ENCODE peak calls at places on chromosomes 2 and 18, in ten cellular contexts. G is GM13977, P is ascending aorta, S is HFFc6, L is GM20000, U is hepatocyte, R is left lung, H is brain microvascular endothelial cell, Z is psoas muscle, V is adrenal gland. W is an unnamed sample.

GRCh38 chr2:172839446-172839845 is 103.8 kb downstream of the RAPGEF4 start:
- DNase-seq in G (no peak), P (no peak), S (no peak), L (no peak), U (no peak), R (no peak), H (no peak), Z (no peak), V (no peak), W (no peak)

GRCh38 chr2:160376576-160376975 is 117.0 kb downstream of the RBMS1 start:
- DNase-seq in G (no peak), P (no peak), S (peak), L (no peak), U (no peak), R (no peak), H (peak), Z (no peak), V (no peak), W (no peak)

GRCh38 chr2:159773426-159773825 is 24.6 kb downstream of the CD302 start:
- DNase-seq in G (no peak), P (no peak), S (no peak), L (no peak), U (no peak), R (no peak), H (peak), Z (no peak), V (no peak), W (no peak)

GRCh38 chr18:26549486-26550435 is 1.4 kb upstream of the KCTD1 start:
- DNase-seq in G (peak), P (no peak), S (peak), L (peak), U (peak), R (peak), H (no peak), Z (peak), V (peak), W (peak)

GRCh38 chr2:71742953-71743601 is 289.7 kb downstream of the DYSF start:
- DNase-seq in G (no peak), P (peak), S (peak), L (no peak), U (peak), R (peak), H (peak), Z (peak), V (peak), W (peak)

GRCh38 chr2:119178811-119179601 is 20.5 kb upstream of the C1QL2 start:
- DNase-seq in G (no peak), P (no peak), S (peak), L (no peak), U (no peak), R (peak), H (no peak), Z (no peak), V (no peak), W (no peak)

GRCh38 chr2:128835342-128835855 is 516.7 kb upstream of the HS6ST1 start:
- DNase-seq in G (no peak), P (no peak), S (no peak), L (no peak), U (no peak), R (no peak), H (no peak), Z (no peak), V (no peak), W (no peak)

GRCh38 chr2:236776695-236777251 is 207.1 kb downstream of the ACKR3 start:
- DNase-seq in G (no peak), P (peak), S (peak), L (no peak), U (no peak), R (no peak), H (peak), Z (no peak), V (no peak), W (no peak)

GRCh38 chr2:172555272-172555521 is 693 bp upstream of the PDK1 start:
- DNase-seq in G (no peak), P (no peak), S (no peak), L (no peak), U (no peak), R (no peak), H (no peak), Z (no peak), V (no peak), W (no peak)

GRCh38 chr2:24785704-24786321 is 7.4 kb downstream of the PTRHD1 start:
- DNase-seq in G (no peak), P (no peak), S (no peak), L (peak), U (no peak), R (peak), H (no peak), Z (no peak), V (no peak), W (no peak)

GRCh38 chr2:128440666-128441340 is 122.1 kb upstream of the HS6ST1 start:
- DNase-seq in G (no peak), P (no peak), S (no peak), L (no peak), U (no peak), R (peak), H (no peak), Z (no peak), V (no peak), W (peak)

GRCh38 chr2:225010804-225011203 is 31.5 kb downstream of the DOCK10 start:
- DNase-seq in G (no peak), P (no peak), S (peak), L (no peak), U (no peak), R (no peak), H (peak), Z (no peak), V (peak), W (no peak)

GRCh38 chr2:64854773-64855237 is 134.4 kb upstream of the SLC1A4 start:
- DNase-seq in G (no peak), P (no peak), S (no peak), L (no peak), U (no peak), R (peak), H (peak), Z (peak), V (peak), W (peak)

GRCh38 chr2:217325251-217325650 is 465.4 kb upstream of the TNP1 start:
- DNase-seq in G (no peak), P (no peak), S (no peak), L (no peak), U (peak), R (no peak), H (no peak), Z (no peak), V (no peak), W (no peak)

GRCh38 chr2:43806719-43807031 is 32.0 kb downstream of the ABCG5 start:
- DNase-seq in G (no peak), P (no peak), S (no peak), L (no peak), U (no peak), R (no peak), H (no peak), Z (no peak), V (no peak), W (no peak)

GRCh38 chr2:42364653-42365052 is 3.6 kb upstream of the COX7A2L start:
- DNase-seq in G (no peak), P (no peak), S (no peak), L (no peak), U (no peak), R (no peak), H (no peak), Z (no peak), V (no peak), W (no peak)

GRCh38 chr2:203328735-203329549 is 748 bp downstream of the ABI2 start:
- DNase-seq in G (no peak), P (no peak), S (peak), L (peak), U (peak), R (peak), H (peak), Z (peak), V (peak), W (no peak)

GRCh38 chr2:196601430-196602306 is 37.8 kb upstream of the CCDC150 start:
- DNase-seq in G (no peak), P (peak), S (peak), L (no peak), U (peak), R (no peak), H (peak), Z (peak), V (peak), W (peak)

GRCh38 chr2:201642579-201643215 is 606 bp downstream of the TMEM237 start:
- DNase-seq in G (peak), P (peak), S (peak), L (peak), U (peak), R (peak), H (peak), Z (peak), V (peak), W (peak)

GRCh38 chr2:46335404-46335965 is 38.3 kb downstream of the EPAS1 start:
- DNase-seq in G (no peak), P (no peak), S (peak), L (no peak), U (peak), R (peak), H (peak), Z (peak), V (no peak), W (no peak)

GRCh38 chr2:30527859-30528258 is 80.8 kb downstream of the LCLAT1 start:
- DNase-seq in G (no peak), P (no peak), S (no peak), L (no peak), U (no peak), R (no peak), H (no peak), Z (no peak), V (no peak), W (no peak)

GRCh38 chr2:79511320-79511951 is 1.4 kb upstream of the CTNNA2 start:
- DNase-seq in G (no peak), P (no peak), S (no peak), L (peak), U (peak), R (no peak), H (no peak), Z (no peak), V (peak), W (no peak)

GRCh38 chr2:1633092-1633721 is 111.1 kb downstream of the PXDN start:
- DNase-seq in G (no peak), P (no peak), S (no peak), L (no peak), U (peak), R (no peak), H (no peak), Z (no peak), V (no peak), W (no peak)

GRCh38 chr2:7915302-7916200 is 766.3 kb upstream of the ID2 start:
- DNase-seq in G (no peak), P (no peak), S (no peak), L (no peak), U (peak), R (no peak), H (no peak), Z (no peak), V (no peak), W (no peak)

GRCh38 chr2:47008381-47009280 is 93.0 kb upstream of the MCFD2 start:
- DNase-seq in G (no peak), P (no peak), S (peak), L (no peak), U (peak), R (no peak), H (peak), Z (peak), V (peak), W (no peak)

GRCh38 chr2:96251721-96252292 is 14.0 kb downstream of the TMEM127 start:
- DNase-seq in G (peak), P (peak), S (peak), L (no peak), U (peak), R (peak), H (peak), Z (peak), V (peak), W (no peak)

GRCh38 chr2:159605441-159606178 is 10.7 kb downstream of the BAZ2B start:
- DNase-seq in G (no peak), P (no peak), S (no peak), L (no peak), U (no peak), R (no peak), H (no peak), Z (no peak), V (no peak), W (no peak)

GRCh38 chr18:31510319-31510718 is 12.3 kb downstream of the DSG2 start:
- DNase-seq in G (no peak), P (no peak), S (no peak), L (no peak), U (peak), R (no peak), H (no peak), Z (no peak), V (no peak), W (no peak)

GRCh38 chr18:31509571-31509970 is 11.6 kb downstream of the DSG2 start:
- DNase-seq in G (no peak), P (no peak), S (no peak), L (no peak), U (no peak), R (no peak), H (no peak), Z (no peak), V (no peak), W (no peak)

GRCh38 chr18:31513189-31513907 is 15.4 kb downstream of the DSG2 start:
- DNase-seq in G (no peak), P (no peak), S (no peak), L (no peak), U (peak), R (no peak), H (peak), Z (no peak), V (no peak), W (no peak)

GRCh38 chr18:31512203-31512764 is 14.3 kb downstream of the DSG2 start:
- DNase-seq in G (no peak), P (no peak), S (no peak), L (no peak), U (peak), R (no peak), H (peak), Z (no peak), V (no peak), W (no peak)

DNA sequence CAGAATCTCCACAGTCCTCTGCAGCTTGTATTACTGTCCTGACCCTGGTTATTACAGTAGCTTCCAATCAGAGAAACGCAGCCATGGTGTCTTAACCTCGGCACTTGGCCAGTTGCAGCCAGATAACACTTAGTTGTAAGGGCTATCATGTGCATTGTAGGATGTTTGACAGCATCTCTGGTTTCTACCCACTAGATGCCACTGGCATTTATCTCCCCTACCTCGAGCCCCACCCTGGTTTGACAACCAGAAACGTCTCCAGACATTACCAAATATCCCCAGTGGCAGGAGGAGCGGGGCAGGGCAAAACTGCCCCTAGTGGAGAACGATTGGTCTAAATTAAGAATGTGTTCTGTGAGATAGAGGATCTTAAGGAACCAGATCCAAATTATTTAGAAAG is 13.1 kb downstream of the DSG2 start:
- DNase-seq in G (no peak), P (no peak), S (no peak), L (no peak), U (no peak), R (no peak), H (no peak), Z (no peak), V (no peak), W (no peak)
- TF ChIP-seq CTCF in G (peak), P (no peak), S (no peak), L (no peak), U (no peak), R (no peak), H (peak), Z (no peak), V (no peak), W (no peak)

GRCh38 chr2:208254871-208255556 is at the start of gene IDH1:
- DNase-seq in G (peak), P (peak), S (peak), L (peak), U (peak), R (peak), H (peak), Z (peak), V (peak), W (peak)

GRCh38 chr2:208253518-208254117 is 1.3 kb downstream of the IDH1 start:
- DNase-seq in G (peak), P (no peak), S (no peak), L (no peak), U (no peak), R (no peak), H (no peak), Z (no peak), V (no peak), W (no peak)

GRCh38 chr2:208254118-208254870 is 577 bp downstream of the IDH1 start:
- DNase-seq in G (peak), P (no peak), S (peak), L (peak), U (peak), R (peak), H (peak), Z (peak), V (peak), W (peak)

GRCh38 chr2:208256192-208256782 is 1.4 kb upstream of the IDH1 start:
- DNase-seq in G (no peak), P (no peak), S (no peak), L (peak), U (peak), R (no peak), H (no peak), Z (no peak), V (no peak), W (no peak)

DNA sequence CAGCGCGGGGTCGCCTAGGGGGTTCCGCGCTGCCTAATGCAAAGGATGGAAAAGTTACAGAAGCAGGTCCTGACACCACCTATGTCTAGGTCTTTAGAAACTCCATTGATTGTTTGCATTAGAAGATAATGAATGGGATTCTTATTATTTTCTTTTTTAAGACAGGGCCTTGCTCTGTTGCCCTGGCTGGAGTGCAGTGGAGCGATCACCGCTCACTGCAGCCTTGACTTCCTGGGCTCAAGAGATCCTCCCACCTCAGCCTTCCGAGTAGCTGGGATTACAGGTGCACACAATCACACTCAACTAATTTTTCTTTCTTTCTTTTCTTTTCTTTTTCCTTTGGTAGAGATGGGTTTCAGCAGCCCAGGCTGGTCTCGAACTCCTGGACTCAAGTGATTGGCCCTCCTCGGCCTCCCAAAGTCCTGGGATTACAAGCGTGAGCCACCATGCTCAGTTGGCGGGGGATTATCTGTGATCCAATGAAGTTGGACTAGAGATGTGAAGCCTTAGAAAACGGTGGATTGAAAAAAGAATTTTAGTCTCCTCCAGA is 761 bp upstream of the IDH1 start:
- DNase-seq in G (no peak), P (no peak), S (no peak), L (no peak), U (no peak), R (no peak), H (no peak), Z (no peak), V (no peak), W (no peak)
- TF ChIP-seq CTCF in G (no peak), P (no peak), S (peak), L (no peak), U (no peak), R (no peak), H (no peak), Z (no peak), V (no peak), W (no peak)

GRCh38 chr2:28567076-28567471 is 71.2 kb downstream of the PLB1 start:
- DNase-seq in G (peak), P (no peak), S (no peak), L (peak), U (peak), R (peak), H (no peak), Z (no peak), V (peak), W (no peak)
- TF ChIP-seq CTCF in G (no peak), P (no peak), S (no peak), L (no peak), U (no peak), R (no peak), H (no peak), Z (no peak), V (no peak), W (no peak)

DNA sequence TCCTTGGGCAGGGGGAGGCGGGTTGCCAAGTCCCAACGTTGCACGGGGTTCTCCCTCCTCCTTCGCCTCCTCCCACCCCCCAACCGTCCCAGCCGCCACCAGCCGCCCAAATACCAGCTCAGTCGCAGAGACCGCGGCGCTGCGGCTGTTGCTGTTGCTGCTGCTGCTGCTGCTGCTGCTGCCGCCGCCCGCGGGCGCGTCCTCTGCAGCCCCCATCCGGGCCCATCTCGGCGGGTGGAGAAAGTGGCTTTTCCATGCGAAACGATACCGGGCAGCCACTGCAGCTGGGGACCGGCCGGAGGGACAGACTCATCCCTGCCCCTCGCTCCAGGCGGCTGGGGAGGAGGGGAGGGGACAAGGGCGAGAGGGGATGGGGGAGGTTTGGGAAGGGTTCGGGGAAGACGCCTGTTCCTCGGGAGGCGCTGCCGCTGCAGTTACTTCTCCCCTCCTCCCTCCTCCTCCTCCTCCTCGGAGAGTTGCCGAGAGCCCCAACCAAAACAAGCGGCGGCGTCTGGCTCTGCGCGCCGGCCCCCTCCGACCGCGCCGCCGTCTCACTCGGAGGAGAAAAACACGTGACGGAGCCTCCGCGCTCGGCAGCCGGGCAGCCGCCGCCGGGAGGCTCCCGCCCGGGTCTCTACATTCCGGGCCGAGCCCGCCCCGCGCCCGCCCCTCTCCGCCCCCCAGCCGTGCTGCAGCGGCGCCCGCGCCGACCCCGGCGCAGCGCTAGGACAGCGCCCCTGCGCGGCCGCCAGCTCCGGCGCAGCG is at the start of gene IRS1:
- DNase-seq in G (peak), P (no peak), S (peak), L (peak), U (peak), R (peak), H (peak), Z (peak), V (peak), W (peak)
- TF ChIP-seq CTCF in G (peak), P (no peak), S (no peak), L (no peak), U (no peak), R (no peak), H (peak), Z (peak), V (no peak), W (no peak)

GRCh38 chr2:193502363-193503035 is 1307.8 kb upstream of the TMEFF2 start:
- DNase-seq in G (no peak), P (no peak), S (no peak), L (peak), U (peak), R (no peak), H (no peak), Z (no peak), V (no peak), W (no peak)
- TF ChIP-seq CTCF in G (no peak), P (no peak), S (no peak), L (peak), U (peak), R (no peak), H (no peak), Z (no peak), V (no peak), W (no peak)

GRCh38 chr18:59140287-59140885 is 702 bp downstream of the SEC11C start:
- DNase-seq in G (no peak), P (no peak), S (peak), L (peak), U (peak), R (no peak), H (peak), Z (no peak), V (peak), W (no peak)
- TF ChIP-seq CTCF in G (no peak), P (no peak), S (no peak), L (no peak), U (no peak), R (no peak), H (no peak), Z (no peak), V (no peak), W (no peak)

GRCh38 chr18:1663879-1664705 is 759.4 kb downstream of the ADCYAP1 start:
- DNase-seq in G (peak), P (no peak), S (no peak), L (peak), U (peak), R (peak), H (peak), Z (peak), V (peak), W (peak)
- TF ChIP-seq CTCF in G (peak), P (no peak), S (peak), L (peak), U (peak), R (peak), H (peak), Z (no peak), V (peak), W (no peak)